ENCODE peak calls at places on chromosomes 13 and 19, in six cellular contexts. F is pancreas, B is T1000, W is left lung, N is NCI-H1092, X is prostate gland. M is an unnamed sample.

GRCh38 chr13:33053397-33054066 is 37.3 kb downstream of the KL start:
- DNase-seq in F (no peak), B (no peak), W (no peak), N (no peak), X (no peak), M (no peak)

GRCh38 chr13:19267746-19268145 is 86.1 kb upstream of the TUBA3C start:
- DNase-seq in F (no peak), B (no peak), W (no peak), N (no peak), X (no peak), M (no peak)

GRCh38 chr19:535017-535835 is 3.7 kb downstream of the CDC34 start:
- DNase-seq in F (no peak), B (no peak), W (no peak), N (no peak), X (no peak), M (no peak)

GRCh38 chr13:82772802-82773201 is 1109.5 kb downstream of the SLITRK1 start:
- DNase-seq in F (no peak), B (no peak), W (no peak), N (no peak), X (no peak), M (no peak)

GRCh38 chr13:110797230-110797877 is 83.9 kb downstream of the ING1 start:
- DNase-seq in F (no peak), B (no peak), W (no peak), N (no peak), X (no peak), M (no peak)

GRCh38 chr19:35843676-35844481 is 8.4 kb downstream of the NPHS1 start:
- DNase-seq in F (peak), B (no peak), W (no peak), N (no peak), X (no peak), M (no peak)

GRCh38 chr13:22757530-22758120 is 423.2 kb upstream of the SGCG start:
- DNase-seq in F (no peak), B (no peak), W (no peak), N (no peak), X (no peak), M (no peak)

GRCh38 chr13:82129281-82129680 is 1753.0 kb downstream of the SLITRK1 start:
- DNase-seq in F (no peak), B (no peak), W (no peak), N (no peak), X (no peak), M (no peak)

GRCh38 chr13:71609271-71609670 is 257.7 kb downstream of the DACH1 start:
- DNase-seq in F (no peak), B (no peak), W (no peak), N (no peak), X (no peak), M (no peak)

GRCh38 chr19:41376241-41376997 is at the start of gene TMEM91:
- DNase-seq in F (peak), B (no peak), W (peak), N (no peak), X (peak), M (no peak)

GRCh38 chr13:44407379-44407778 is 33.8 kb downstream of the SERP2 start:
- DNase-seq in F (no peak), B (no peak), W (no peak), N (no peak), X (no peak), M (no peak)

GRCh38 chr19:6674868-6675305 is 4.9 kb upstream of the TNFSF14 start:
- DNase-seq in F (no peak), B (peak), W (peak), N (no peak), X (no peak), M (peak)

GRCh38 chr13:25420161-25420560 is 48.4 kb downstream of the ATP8A2 start:
- DNase-seq in F (no peak), B (no peak), W (no peak), N (peak), X (no peak), M (no peak)

GRCh38 chr19:10173527-10173926 is 21.2 kb downstream of the DNMT1 start:
- DNase-seq in F (no peak), B (no peak), W (no peak), N (no peak), X (no peak), M (no peak)

GRCh38 chr13:30692108-30692507 is 43.2 kb upstream of the ALOX5AP start:
- DNase-seq in F (no peak), B (no peak), W (no peak), N (no peak), X (no peak), M (no peak)

GRCh38 chr13:85255978-85256377 is 543.2 kb downstream of the SLITRK6 start:
- DNase-seq in F (no peak), B (no peak), W (no peak), N (no peak), X (no peak), M (no peak)

GRCh38 chr19:38666662-38667448 is 19.4 kb downstream of the ACTN4 start:
- DNase-seq in F (no peak), B (peak), W (no peak), N (no peak), X (no peak), M (no peak)

GRCh38 chr13:105735269-105735668 is 800.2 kb downstream of the EFNB2 start:
- DNase-seq in F (no peak), B (no peak), W (no peak), N (no peak), X (no peak), M (no peak)

GRCh38 chr19:36151144-36152051 is 849 bp downstream of the COX7A1 start:
- DNase-seq in F (no peak), B (no peak), W (no peak), N (no peak), X (no peak), M (no peak)

GRCh38 chr13:110546933-110547332 is 14.6 kb downstream of the RAB20 start:
- DNase-seq in F (peak), B (peak), W (peak), N (no peak), X (peak), M (peak)

GRCh38 chr19:942133-942645 is 16.4 kb downstream of the ARID3A start:
- DNase-seq in F (no peak), B (no peak), W (no peak), N (no peak), X (no peak), M (no peak)

GRCh38 chr19:42066075-42066754 is 3.8 kb downstream of the GRIK5 start:
- DNase-seq in F (no peak), B (no peak), W (no peak), N (no peak), X (no peak), M (no peak)

GRCh38 chr13:33968520-33969507 is 150.9 kb downstream of the RFC3 start:
- DNase-seq in F (no peak), B (no peak), W (no peak), N (no peak), X (no peak), M (no peak)

GRCh38 chr19:12052571-12053169 is at the start of gene ZNF878:
- DNase-seq in F (peak), B (peak), W (peak), N (peak), X (peak), M (peak)

GRCh38 chr19:7699422-7700127 is 2.4 kb downstream of the FCER2 start:
- DNase-seq in F (no peak), B (no peak), W (no peak), N (no peak), X (no peak), M (no peak)

GRCh38 chr19:3982701-3983541 is 2.3 kb downstream of the EEF2 start:
- DNase-seq in F (peak), B (no peak), W (no peak), N (no peak), X (no peak), M (peak)

GRCh38 chr19:52248256-52248655 is 21.1 kb upstream of the ZNF766 start:
- DNase-seq in F (peak), B (no peak), W (no peak), N (peak), X (peak), M (no peak)

GRCh38 chr19:5006201-5006600 is 37.3 kb downstream of the KDM4B start:
- DNase-seq in F (no peak), B (no peak), W (no peak), N (no peak), X (no peak), M (no peak)